ENCODE peak calls at places on chromosomes 3 and 15, in five cellular contexts. S, I, L, Z and T are unnamed samples.

GRCh38 chr15:100918690-100919480 is at the start of gene LRRK1:
- DNase-seq in S (peak), I (no peak), L (peak), Z (no peak), T (no peak)

GRCh38 chr15:63597033-63597790 is at the start of gene FBXL22:
- DNase-seq in S (peak), I (no peak), L (no peak), Z (no peak), T (no peak)

GRCh38 chr3:131794766-131795381 is 239.9 kb downstream of the CPNE4 start:
- DNase-seq in S (peak), I (peak), L (peak), Z (no peak), T (no peak)

GRCh38 chr3:172543419-172543818 is 20.2 kb upstream of the TNFSF10 start:
- DNase-seq in S (no peak), I (no peak), L (no peak), Z (no peak), T (no peak)

GRCh38 chr3:113783980-113784379 is 37.1 kb downstream of the ATP6V1A start:
- DNase-seq in S (no peak), I (no peak), L (no peak), Z (no peak), T (no peak)

GRCh38 chr3:55157736-55158135 is 229.9 kb upstream of the LRTM1 start:
- DNase-seq in S (no peak), I (no peak), L (no peak), Z (no peak), T (no peak)

GRCh38 chr15:92621972-92622533 is 33.5 kb downstream of the FAM174B start:
- DNase-seq in S (no peak), I (no peak), L (no peak), Z (no peak), T (no peak)

GRCh38 chr15:66775127-66776105 is 73.4 kb downstream of the SMAD6 start:
- DNase-seq in S (peak), I (no peak), L (no peak), Z (no peak), T (no peak)

GRCh38 chr3:71581451-71581980 is 2.0 kb downstream of the FOXP1 start:
- DNase-seq in S (peak), I (peak), L (no peak), Z (peak), T (peak)

GRCh38 chr3:62558549-62559112 is 185.3 kb upstream of the FEZF2 start:
- DNase-seq in S (peak), I (peak), L (peak), Z (no peak), T (no peak)
- TF ChIP-seq CTCF in S (peak), I (peak), L (peak), Z (no peak), T (no peak)

GRCh38 chr3:169505577-169506155 is 157.8 kb downstream of the MECOM start:
- DNase-seq in S (no peak), I (no peak), L (no peak), Z (no peak), T (no peak)
- TF ChIP-seq CTCF in S (no peak), I (peak), L (peak), Z (no peak), T (no peak)

DNA sequence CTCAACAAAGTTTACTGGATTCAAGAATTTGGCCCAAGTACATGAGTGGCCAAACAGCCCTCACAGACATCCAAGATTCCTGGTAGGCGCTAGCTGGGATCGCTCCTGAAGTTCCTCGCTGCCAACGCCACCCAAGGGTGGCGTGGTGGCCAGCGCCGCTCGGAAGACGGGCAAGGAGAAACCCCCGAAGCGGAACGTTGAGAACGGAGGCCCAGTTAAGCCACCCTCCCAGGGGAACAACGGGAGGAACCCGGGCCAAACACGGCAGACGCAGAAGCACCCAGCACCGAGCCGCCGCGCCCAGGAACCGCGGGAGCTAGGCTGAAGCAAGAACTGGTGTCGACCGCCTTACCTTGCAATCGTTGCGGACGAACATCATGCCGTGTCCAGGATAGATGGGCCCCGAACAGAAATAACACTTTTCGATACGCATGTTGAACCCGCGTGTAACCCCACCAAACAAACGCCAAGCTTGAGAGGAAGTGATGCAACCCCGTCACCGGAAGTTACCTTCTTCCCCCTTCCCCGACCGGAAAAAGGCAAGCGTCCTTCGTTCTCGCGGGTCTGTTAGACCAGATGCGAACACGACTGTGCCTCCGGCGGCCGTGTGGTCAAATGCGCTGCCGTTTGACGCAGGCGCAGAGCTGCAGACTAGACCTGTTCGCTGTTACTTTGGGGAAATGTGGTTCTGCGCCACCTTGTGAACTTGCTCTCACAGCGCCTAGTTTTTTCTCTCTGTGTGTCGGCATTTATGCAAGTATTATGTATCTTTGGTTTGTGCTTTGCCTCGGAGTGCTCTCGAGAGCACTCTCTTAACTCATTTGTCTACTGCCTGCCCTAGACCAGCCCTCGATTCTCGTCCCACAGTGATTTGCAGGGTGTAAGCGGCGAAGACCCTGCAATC is at the start of gene RSL24D1:
- DNase-seq in S (peak), I (peak), L (peak), Z (peak), T (peak)
- TF ChIP-seq CTCF in S (peak), I (peak), L (peak), Z (no peak), T (peak)

DNA sequence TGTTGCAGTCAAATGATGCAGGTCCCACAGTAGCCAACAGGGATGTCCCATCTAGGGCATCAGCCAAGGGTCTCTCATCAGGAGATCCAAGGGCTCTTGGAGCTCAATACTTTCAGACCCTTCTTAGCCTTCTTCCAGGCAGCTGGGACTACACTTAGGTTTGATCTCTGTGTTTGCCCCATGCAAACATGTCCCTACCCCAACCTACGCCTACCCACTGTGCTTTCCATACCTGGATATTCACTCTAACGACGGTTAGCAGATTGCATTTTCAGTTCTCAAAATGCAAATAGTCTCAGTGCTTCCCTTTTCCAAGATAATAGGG is 837 bp upstream of the CEP70 start:
- DNase-seq in S (no peak), I (no peak), L (no peak), Z (no peak), T (no peak)
- TF ChIP-seq CTCF in S (no peak), I (no peak), L (no peak), Z (no peak), T (peak)

DNA sequence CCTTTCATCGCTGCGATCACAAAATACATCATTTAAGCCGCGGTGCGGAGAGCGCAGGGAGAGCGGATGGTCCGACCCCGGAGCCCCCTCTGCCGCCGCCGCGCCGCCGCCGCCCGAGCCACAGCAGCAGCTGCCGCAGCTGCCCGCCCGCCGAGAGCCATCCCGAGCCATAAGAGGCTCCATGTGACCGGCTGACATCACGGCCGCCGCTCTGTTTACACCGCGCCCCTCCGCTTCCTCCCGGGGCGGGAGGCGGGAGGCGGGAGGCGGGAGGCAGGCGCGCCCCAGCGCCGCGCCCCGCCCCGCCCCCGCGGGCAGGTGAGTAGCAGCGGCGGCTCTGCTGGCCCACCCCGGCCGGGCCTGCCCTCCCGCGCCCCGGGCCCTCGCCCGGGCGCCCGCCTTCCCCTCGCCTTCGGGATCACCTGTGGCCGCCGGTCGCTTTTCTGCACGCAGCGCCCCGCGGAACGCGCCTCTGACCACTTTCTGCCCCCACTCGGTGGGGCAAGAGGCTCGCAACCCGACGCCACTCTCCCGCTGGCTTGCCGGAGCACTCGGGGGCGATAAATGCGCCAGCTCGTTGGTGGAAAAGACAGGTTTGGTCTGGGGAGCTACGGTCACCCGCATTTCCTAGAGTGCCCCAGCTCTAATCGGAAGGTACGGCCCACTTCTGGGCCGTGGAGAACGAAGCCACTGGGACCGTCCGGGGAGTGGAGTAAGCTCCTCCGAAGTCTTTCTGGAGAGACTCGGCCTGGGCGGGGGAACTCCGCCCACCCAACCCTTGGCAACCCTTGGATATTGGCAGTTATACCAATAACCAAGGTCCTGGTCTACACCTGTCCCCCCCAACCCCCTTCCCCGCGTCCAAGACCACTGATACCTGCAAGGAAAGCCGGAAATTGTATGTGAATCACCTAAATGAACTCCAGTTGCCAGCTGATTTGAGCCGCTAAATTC is 113.7 kb upstream of the ICE2 start:
- DNase-seq in S (peak), I (peak), L (peak), Z (peak), T (peak)
- TF ChIP-seq CTCF in S (no peak), I (peak), L (no peak), Z (no peak), T (no peak)

GRCh38 chr3:147415337-147415736 is 6.2 kb downstream of the ZIC1 start:
- DNase-seq in S (no peak), I (no peak), L (no peak), Z (no peak), T (no peak)

GRCh38 chr3:147417896-147418295 is 8.7 kb downstream of the ZIC1 start:
- DNase-seq in S (no peak), I (no peak), L (no peak), Z (no peak), T (no peak)

GRCh38 chr3:147414369-147415135 is 5.4 kb downstream of the ZIC1 start:
- DNase-seq in S (no peak), I (no peak), L (no peak), Z (no peak), T (no peak)

GRCh38 chr3:147413712-147414325 is 4.7 kb downstream of the ZIC1 start:
- DNase-seq in S (no peak), I (no peak), L (no peak), Z (no peak), T (no peak)

GRCh38 chr3:147415819-147416218 is 6.7 kb downstream of the ZIC1 start:
- DNase-seq in S (no peak), I (no peak), L (no peak), Z (no peak), T (no peak)
- TF ChIP-seq CTCF in S (no peak), I (peak), L (peak), Z (no peak), T (no peak)

GRCh38 chr15:78006567-78007205 is 70.8 kb downstream of the TBC1D2B start:
- DNase-seq in S (no peak), I (no peak), L (no peak), Z (no peak), T (no peak)

GRCh38 chr15:78003539-78004008 is 73.9 kb downstream of the TBC1D2B start:
- DNase-seq in S (no peak), I (no peak), L (no peak), Z (no peak), T (no peak)

GRCh38 chr15:78004222-78004727 is 73.2 kb downstream of the TBC1D2B start:
- DNase-seq in S (no peak), I (no peak), L (no peak), Z (no peak), T (no peak)

GRCh38 chr15:78002996-78003395 is 74.5 kb downstream of the TBC1D2B start:
- DNase-seq in S (no peak), I (no peak), L (no peak), Z (no peak), T (no peak)

GRCh38 chr15:78004919-78005634 is 72.4 kb downstream of the TBC1D2B start:
- DNase-seq in S (peak), I (no peak), L (no peak), Z (no peak), T (no peak)
- TF ChIP-seq CTCF in S (peak), I (no peak), L (no peak), Z (no peak), T (no peak)

GRCh38 chr3:94716326-94717018 is 653.6 kb downstream of the NSUN3 start:
- DNase-seq in S (no peak), I (no peak), L (no peak), Z (no peak), T (no peak)
- TF ChIP-seq CTCF in S (no peak), I (peak), L (peak), Z (no peak), T (no peak)

DNA sequence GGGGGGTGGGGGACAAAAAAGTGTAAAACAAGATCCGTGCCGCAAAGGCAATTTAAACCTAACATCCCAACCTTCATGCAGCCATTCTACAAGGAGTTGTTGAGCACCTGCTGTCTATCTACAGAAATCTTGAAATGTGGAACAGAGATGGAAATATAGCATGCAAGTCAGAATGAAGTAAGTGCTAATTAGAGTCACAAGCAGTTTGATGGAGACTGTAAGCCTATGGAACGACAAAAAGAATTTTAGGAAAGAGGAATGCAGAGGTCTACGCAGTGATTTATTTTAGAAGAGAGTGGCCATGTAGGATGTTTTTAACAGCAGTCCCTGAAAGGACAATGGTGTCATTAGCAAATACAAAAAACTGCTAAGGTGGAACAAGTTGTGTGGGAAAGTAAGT is 846 bp upstream of the DCBLD2 start:
- DNase-seq in S (no peak), I (no peak), L (no peak), Z (no peak), T (no peak)
- TF ChIP-seq CTCF in S (no peak), I (no peak), L (no peak), Z (no peak), T (no peak)